ENCODE peak calls at places on chromosomes 12 and 14, in seven cellular contexts. L is CD4-positive, alpha-beta memory T cell; I is fibroblast of pulmonary artery; U is MV-4-11; T is WTC11; E is fibroblast of the conjunctiva; X is ELF-1. V is an unnamed sample.

GRCh38 chr12:81077686-81078441 is at the start of gene ACSS3:
- DNase-seq in L (no peak), I (peak), U (no peak), T (peak), E (peak), X (peak), V (no peak)

GRCh38 chr14:99522457-99522891 is 41.3 kb downstream of the CCNK start:
- DNase-seq in L (no peak), I (peak), U (no peak), T (no peak), E (no peak), X (peak), V (no peak)

GRCh38 chr14:36756221-36756620 is 94.6 kb downstream of the PAX9 start:
- DNase-seq in L (no peak), I (no peak), U (no peak), T (no peak), E (no peak), X (no peak), V (no peak)

GRCh38 chr14:103121846-103122577 is 1.2 kb upstream of the TNFAIP2 start:
- DNase-seq in L (no peak), I (peak), U (peak), T (no peak), E (peak), X (peak), V (no peak)

GRCh38 chr12:77402726-77403125 is 337.4 kb upstream of the E2F7 start:
- DNase-seq in L (no peak), I (peak), U (no peak), T (no peak), E (peak), X (no peak), V (no peak)

GRCh38 chr12:125878483-125878882 is 813.2 kb downstream of the AACS start:
- DNase-seq in L (no peak), I (no peak), U (no peak), T (no peak), E (no peak), X (no peak), V (no peak)

GRCh38 chr12:44029194-44029593 is 193.3 kb downstream of the TMEM117 start:
- DNase-seq in L (no peak), I (no peak), U (no peak), T (no peak), E (no peak), X (no peak), V (no peak)

GRCh38 chr12:126425264-126425663 is 1360.0 kb downstream of the AACS start:
- DNase-seq in L (no peak), I (no peak), U (no peak), T (no peak), E (no peak), X (no peak), V (no peak)

GRCh38 chr14:68771631-68772030 is 21.2 kb downstream of the ZFP36L1 start:
- DNase-seq in L (no peak), I (no peak), U (no peak), T (no peak), E (no peak), X (no peak), V (no peak)

GRCh38 chr14:86639146-86639545 is 1109.2 kb downstream of the FLRT2 start:
- DNase-seq in L (no peak), I (peak), U (peak), T (no peak), E (no peak), X (no peak), V (no peak)

GRCh38 chr12:58148405-58148804 is 207.0 kb downstream of the ATP23 start:
- DNase-seq in L (no peak), I (peak), U (no peak), T (no peak), E (peak), X (peak), V (no peak)

GRCh38 chr12:11067514-11067913 is 5.4 kb upstream of the TAS2R46 start:
- DNase-seq in L (no peak), I (peak), U (no peak), T (no peak), E (peak), X (no peak), V (no peak)

GRCh38 chr12:55824726-55825125 is 4.7 kb downstream of the DNAJC14 start:
- DNase-seq in L (no peak), I (no peak), U (no peak), T (no peak), E (no peak), X (no peak), V (no peak)

GRCh38 chr14:99754141-99755067 is 38.8 kb upstream of the EML1 start:
- DNase-seq in L (no peak), I (peak), U (no peak), T (no peak), E (no peak), X (no peak), V (no peak)

GRCh38 chr14:83826838-83827237 is 1703.1 kb upstream of the FLRT2 start:
- DNase-seq in L (no peak), I (peak), U (no peak), T (no peak), E (peak), X (no peak), V (no peak)

GRCh38 chr12:95942532-95943230 is at the start of gene CCDC38:
- DNase-seq in L (peak), I (peak), U (peak), T (peak), E (peak), X (peak), V (peak)

GRCh38 chr12:96061864-96062453 is 26.6 kb upstream of the LTA4H start:
- DNase-seq in L (peak), I (peak), U (peak), T (peak), E (peak), X (peak), V (peak)

GRCh38 chr12:20950248-20950647 is 139.7 kb downstream of the SLCO1B3 start:
- DNase-seq in L (no peak), I (peak), U (peak), T (no peak), E (no peak), X (peak), V (no peak)

GRCh38 chr12:46214668-46215429 is 54.0 kb downstream of the SLC38A1 start:
- DNase-seq in L (peak), I (no peak), U (peak), T (no peak), E (no peak), X (no peak), V (no peak)

GRCh38 chr12:96534339-96534738 is 45.0 kb downstream of the CFAP54 start:
- DNase-seq in L (no peak), I (peak), U (no peak), T (no peak), E (no peak), X (no peak), V (no peak)